ENCODE peak calls at places on chromosomes 6 and 20, in eight cellular contexts. Z, E, J, R, G, S, H and Q are unnamed samples.

GRCh38 chr6:142696123-142696522 is 248.9 kb downstream of the HIVEP2 start:
- DNase-seq in R (no peak), E (no peak), H (no peak), Z (no peak), S (no peak), J (no peak), G (no peak), Q (no peak)

GRCh38 chr20:3082306-3082951 is 2.1 kb downstream of the AVP start:
- DNase-seq in Z (no peak), H (no peak), J (no peak), R (no peak), E (no peak), S (no peak), G (no peak), Q (no peak)

GRCh38 chr6:166656269-166657206 is 29.5 kb upstream of the RPS6KA2 start:
- DNase-seq in R (no peak), H (no peak), J (no peak), G (no peak), S (no peak), Z (no peak), E (no peak), Q (no peak)

GRCh38 chr6:138571174-138571573 is 71.9 kb upstream of the NHSL1 start:
- DNase-seq in J (no peak), H (no peak), R (no peak), S (no peak), G (no peak), E (no peak), Z (no peak), Q (no peak)

GRCh38 chr20:50876063-50876685 is 55.1 kb downstream of the ADNP start:
- DNase-seq in J (no peak), S (no peak), H (no peak), R (no peak), G (no peak), Z (no peak), E (no peak), Q (no peak)

GRCh38 chr6:166202321-166202733 is 34.7 kb upstream of the TBXT start:
- DNase-seq in H (no peak), G (peak; percentile 40), E (peak; percentile 67), Z (no peak), R (no peak), J (no peak), S (peak; percentile 64), Q (peak; percentile 97)

GRCh38 chr6:73452107-73452461 is at the start of gene CGAS:
- DNase-seq in S (peak; percentile 92), E (peak; percentile 83), R (peak; percentile 59), H (peak; percentile 82), J (peak; percentile 40), Z (no peak), G (peak; percentile 65), Q (peak; percentile 85)

GRCh38 chr20:52768649-52769048 is 203.5 kb upstream of the TSHZ2 start:
- DNase-seq in R (no peak), Z (no peak), E (no peak), G (no peak), J (no peak), H (no peak), S (no peak), Q (no peak)

GRCh38 chr6:86937219-86938079 is at the start of gene HTR1E:
- DNase-seq in G (no peak), S (peak; percentile 48), R (no peak), E (peak; percentile 52), Z (peak; percentile 34), H (peak; percentile 66), J (no peak), Q (peak; percentile 69)

GRCh38 chr20:38325905-38326304 is 20.4 kb upstream of the LBP start:
- DNase-seq in Z (no peak), H (no peak), R (no peak), S (no peak), E (no peak), G (no peak), J (no peak), Q (no peak)

GRCh38 chr6:162907876-162908481 is 180.2 kb downstream of the PACRG start:
- DNase-seq in S (peak; percentile 74), J (no peak), H (no peak), R (peak; percentile 14), G (no peak), E (no peak), Z (no peak), Q (peak; percentile 72)

GRCh38 chr20:43123180-43123579 is 66.5 kb downstream of the PTPRT start:
- DNase-seq in R (no peak), H (no peak), G (no peak), J (no peak), S (no peak), Z (no peak), E (no peak), Q (no peak)

GRCh38 chr6:26246057-26246456 is 118.9 kb upstream of the BTN3A2 start:
- DNase-seq in H (no peak), R (no peak), J (no peak), S (no peak), Z (no peak), G (no peak), E (no peak), Q (no peak)

GRCh38 chr20:47396762-47397476 is 40.4 kb upstream of the ZMYND8 start:
- DNase-seq in R (no peak), G (no peak), J (no peak), S (no peak), Z (no peak), E (no peak), H (no peak), Q (no peak)

GRCh38 chr6:46011241-46012085 is 4.2 kb downstream of the CLIC5 start:
- DNase-seq in R (no peak), S (peak; percentile 93), H (peak; percentile 49), Z (no peak), G (peak; percentile 10), E (no peak), J (no peak), Q (no peak)

GRCh38 chr6:16761469-16762264 is 407 bp upstream of the ATXN1 start:
- DNase-seq in H (peak; percentile 86), Z (peak; percentile 58), E (peak; percentile 93), R (no peak), G (peak; percentile 46), J (peak; percentile 56), S (peak; percentile 92), Q (peak; percentile 82)

GRCh38 chr6:112785408-112785807 is 438.3 kb downstream of the RFPL4B start:
- DNase-seq in E (no peak), R (no peak), H (no peak), J (no peak), S (no peak), G (no peak), Z (no peak), Q (no peak)

GRCh38 chr6:20630617-20631448 is 96.6 kb downstream of the CDKAL1 start:
- DNase-seq in Z (peak; percentile 90), E (no peak), R (no peak), H (no peak), S (peak; percentile 31), J (no peak), G (no peak), Q (no peak)

GRCh38 chr6:143264291-143264834 is 186.1 kb downstream of the ADAT2 start:
- DNase-seq in G (no peak), R (no peak), J (no peak), E (no peak), H (no peak), S (no peak), Z (no peak), Q (no peak)

GRCh38 chr6:14743465-14744211 is 502.2 kb upstream of the JARID2 start:
- DNase-seq in J (peak; percentile 33), G (no peak), E (peak; percentile 79), H (peak; percentile 81), S (peak; percentile 80), Z (no peak), R (peak; percentile 98), Q (no peak)

GRCh38 chr6:163197839-163198238 is 216.7 kb upstream of the QKI start:
- DNase-seq in Z (no peak), G (no peak), R (no peak), E (no peak), J (no peak), S (no peak), H (no peak), Q (no peak)

GRCh38 chr6:137307163-137307851 is 88.1 kb upstream of the IFNGR1 start:
- DNase-seq in J (no peak), S (no peak), Z (no peak), E (no peak), G (peak; percentile 53), R (no peak), H (no peak), Q (peak; percentile 78)

GRCh38 chr6:37074053-37074827 is 68.8 kb downstream of the FGD2 start:
- DNase-seq in G (no peak), H (no peak), R (no peak), J (no peak), Z (no peak), S (no peak), E (peak; percentile 87), Q (no peak)

GRCh38 chr20:32456869-32457421 is 98.8 kb downstream of the ASXL1 start:
- DNase-seq in R (no peak), G (peak; percentile 29), Z (no peak), H (no peak), S (peak; percentile 41), E (peak; percentile 61), J (no peak), Q (peak; percentile 74)

GRCh38 chr6:105452924-105453756 is 50.3 kb upstream of the PREP start:
- DNase-seq in E (no peak), R (no peak), S (peak; percentile 50), J (no peak), G (peak; percentile 71), Z (no peak), H (no peak), Q (no peak)

GRCh38 chr6:142850653-142851434 is 94.1 kb downstream of the HIVEP2 start:
- DNase-seq in R (no peak), Z (no peak), S (peak; percentile 88), G (no peak), J (no peak), H (no peak), E (no peak), Q (no peak)

GRCh38 chr20:31738729-31739549 is at the start of gene TPX2:
- DNase-seq in J (peak; percentile 50), Z (peak; percentile 95), S (peak; percentile 96), H (peak; percentile 97), R (peak; percentile 94), E (peak; percentile 96), G (peak; percentile 69), Q (peak; percentile 98)

GRCh38 chr6:21753571-21754108 is 160.1 kb downstream of the SOX4 start:
- DNase-seq in J (no peak), H (no peak), S (no peak), Z (no peak), G (no peak), E (no peak), R (no peak), Q (no peak)

GRCh38 chr20:62914970-62915457 is 11.3 kb downstream of the DIDO1 start:
- DNase-seq in J (no peak), H (peak; percentile 62), S (no peak), G (no peak), R (no peak), E (no peak), Z (no peak), Q (no peak)

GRCh38 chr6:107763959-107764358 is 60.2 kb downstream of the SCML4 start:
- DNase-seq in Z (no peak), J (no peak), H (no peak), R (peak; percentile 6), G (no peak), S (no peak), E (no peak), Q (no peak)

GRCh38 chr6:30814137-30815084 is 69.9 kb upstream of the DDR1 start:
- DNase-seq in R (peak; percentile 65), E (no peak), G (no peak), S (peak; percentile 55), Z (no peak), J (no peak), H (peak; percentile 77), Q (no peak)

GRCh38 chr6:55239099-55239498 is 64.8 kb downstream of the HCRTR2 start:
- DNase-seq in S (no peak), Z (no peak), G (no peak), J (no peak), R (no peak), H (peak; percentile 50), E (no peak), Q (no peak)

GRCh38 chr6:140082867-140083297 is 708.4 kb upstream of the CITED2 start:
- DNase-seq in S (no peak), R (no peak), J (no peak), G (no peak), E (no peak), Z (no peak), H (no peak), Q (no peak)